ENCODE peak calls at places on chromosomes 3 and 15, in ten cellular contexts. A is endodermal cell, T is BE2C, B is heart left ventricle, P is kidney, X is astrocyte of the spinal cord, Y is body of pancreas, E is left ventricle myocardium inferior, G is heart right ventricle, D is pancreas. S is an unnamed sample.

GRCh38 chr3:31934866-31935265 is 46.2 kb downstream of the OSBPL10 start:
- DNase-seq in P (no peak), D (no peak), A (no peak), G (no peak), T (no peak), B (no peak), Y (no peak), E (no peak), X (no peak), S (peak)

GRCh38 chr3:133461291-133461690 is 61.4 kb downstream of the BFSP2 start:
- DNase-seq in P (no peak), Y (no peak), E (no peak), B (no peak), A (no peak), G (no peak), D (no peak), X (no peak), T (no peak), S (no peak)

GRCh38 chr15:63843901-63844317 is 10.2 kb upstream of the HERC1 start:
- DNase-seq in X (peak), P (no peak), D (no peak), E (no peak), G (no peak), Y (no peak), T (no peak), A (peak), B (no peak), S (no peak)

GRCh38 chr15:32766101-32766500 is 48.3 kb downstream of the GREM1 start:
- DNase-seq in X (no peak), T (no peak), Y (no peak), B (no peak), E (no peak), A (no peak), P (no peak), D (no peak), G (no peak), S (no peak)

GRCh38 chr3:108500728-108501127 is 9.7 kb downstream of the MYH15 start:
- DNase-seq in P (no peak), T (no peak), B (no peak), D (no peak), A (no peak), X (no peak), Y (no peak), E (no peak), G (no peak), S (no peak)

GRCh38 chr15:43317566-43318184 is 12.7 kb downstream of the LCMT2 start:
- DNase-seq in B (no peak), A (no peak), P (no peak), X (peak), E (no peak), T (no peak), Y (no peak), G (no peak), D (no peak), S (no peak)

GRCh38 chr15:63372018-63372705 is 9.5 kb downstream of the CA12 start:
- DNase-seq in G (no peak), A (no peak), D (no peak), Y (peak), P (no peak), E (no peak), T (no peak), X (peak), B (no peak), S (no peak)

GRCh38 chr3:39460677-39461076 is 6.8 kb upstream of the MOBP start:
- DNase-seq in X (no peak), B (no peak), T (no peak), G (no peak), A (no peak), Y (no peak), P (no peak), E (no peak), D (no peak), S (no peak)

GRCh38 chr3:35737080-35737479 is 97.8 kb downstream of the ARPP21 start:
- DNase-seq in X (no peak), B (no peak), G (no peak), T (no peak), E (no peak), D (no peak), P (no peak), Y (no peak), A (no peak), S (no peak)

GRCh38 chr3:4687167-4687566 is 194.0 kb downstream of the ITPR1 start:
- DNase-seq in G (no peak), T (no peak), A (no peak), P (no peak), Y (peak), E (no peak), D (peak), B (no peak), X (no peak), S (peak)

GRCh38 chr3:37546876-37547275 is 314.8 kb upstream of the CTDSPL start:
- DNase-seq in G (peak), Y (no peak), B (peak), P (no peak), T (peak), A (peak), E (no peak), X (peak), D (no peak), S (peak)

GRCh38 chr15:101479851-101480612 is 9.5 kb downstream of the PCSK6 start:
- DNase-seq in X (no peak), T (no peak), Y (no peak), G (no peak), P (no peak), E (no peak), D (no peak), B (no peak), A (peak), S (no peak)

GRCh38 chr3:178439504-178439903 is 96.7 kb upstream of the KCNMB2 start:
- DNase-seq in Y (no peak), T (no peak), D (no peak), E (no peak), P (no peak), A (no peak), X (peak), G (no peak), B (no peak), S (no peak)

GRCh38 chr3:70201975-70202374 is 110.5 kb downstream of the MDFIC2 start:
- DNase-seq in D (no peak), X (no peak), P (no peak), A (no peak), G (no peak), B (no peak), E (no peak), T (no peak), Y (no peak), S (no peak)

GRCh38 chr3:44680921-44681455 is 31.5 kb upstream of the ZNF502 start:
- DNase-seq in D (no peak), E (no peak), Y (no peak), G (no peak), X (no peak), P (no peak), T (no peak), A (no peak), B (no peak), S (no peak)

GRCh38 chr15:85711590-85712192 is 83.0 kb downstream of the KLHL25 start:
- DNase-seq in E (no peak), X (peak), B (no peak), G (no peak), T (no peak), Y (no peak), A (no peak), D (no peak), P (no peak), S (no peak)

GRCh38 chr3:3258281-3258680 is 78.8 kb upstream of the CRBN start:
- DNase-seq in E (no peak), A (no peak), Y (no peak), G (no peak), B (no peak), D (no peak), T (no peak), X (no peak), P (no peak), S (no peak)

GRCh38 chr3:45618081-45618509 is 23.5 kb downstream of the LIMD1 start:
- DNase-seq in D (peak), X (peak), A (no peak), G (no peak), E (no peak), T (no peak), B (no peak), P (peak), Y (peak), S (peak)

GRCh38 chr3:107753494-107753893 is 230.7 kb downstream of the BBX start:
- DNase-seq in B (peak), A (peak), T (peak), E (no peak), X (peak), D (no peak), P (no peak), Y (peak), G (no peak), S (no peak)

GRCh38 chr15:100903191-100903590 is 16.0 kb upstream of the LRRK1 start:
- DNase-seq in B (no peak), G (no peak), P (no peak), D (no peak), X (no peak), Y (no peak), T (no peak), A (peak), E (no peak), S (no peak)

GRCh38 chr3:31275038-31275562 is 257.6 kb upstream of the STT3B start:
- DNase-seq in E (no peak), Y (peak), P (no peak), G (no peak), B (no peak), D (peak), A (no peak), T (no peak), X (peak), S (no peak)

GRCh38 chr3:143972495-143973351 is 1.1 kb downstream of the DIPK2A start:
- DNase-seq in E (peak), Y (peak), G (peak), P (peak), X (peak), T (peak), A (peak), D (peak), B (peak), S (peak)

GRCh38 chr15:74889390-74889881 is 406 bp upstream of the MPI start:
- DNase-seq in Y (peak), X (no peak), E (peak), T (no peak), P (no peak), A (peak), G (peak), B (peak), D (peak), S (no peak)

GRCh38 chr3:88984266-88984665 is 123.2 kb upstream of the EPHA3 start:
- DNase-seq in E (no peak), Y (no peak), X (no peak), P (no peak), A (no peak), B (no peak), G (no peak), D (no peak), T (no peak), S (no peak)

GRCh38 chr3:156749244-156749643 is 74.9 kb downstream of the TIPARP start:
- DNase-seq in B (no peak), D (no peak), P (no peak), X (peak), A (no peak), E (no peak), Y (no peak), T (no peak), G (no peak), S (no peak)

GRCh38 chr3:180749796-180750195 is 70.5 kb upstream of the CCDC39 start:
- DNase-seq in A (no peak), Y (no peak), B (no peak), E (no peak), P (no peak), X (no peak), D (no peak), T (no peak), G (no peak), S (no peak)

GRCh38 chr3:152405915-152406802 is 137.4 kb downstream of the MBNL1 start:
- DNase-seq in P (no peak), D (no peak), T (no peak), G (no peak), A (no peak), B (no peak), X (peak), Y (peak), E (no peak), S (no peak)

GRCh38 chr3:101170047-101170771 is 150.2 kb downstream of the IMPG2 start:
- DNase-seq in Y (no peak), T (no peak), P (no peak), B (peak), X (no peak), D (no peak), A (no peak), G (no peak), E (no peak), S (no peak)

GRCh38 chr3:29156071-29156715 is 124.7 kb upstream of the RBMS3 start:
- DNase-seq in A (peak), P (no peak), Y (no peak), G (no peak), D (no peak), E (no peak), B (no peak), X (peak), T (no peak), S (no peak)

GRCh38 chr3:157127831-157128767 is 31.8 kb downstream of the CCNL1 start:
- DNase-seq in X (peak), P (peak), A (peak), D (peak), B (peak), Y (peak), E (no peak), T (peak), G (no peak), S (no peak)

GRCh38 chr3:173976281-173976680 is 578.7 kb downstream of the NLGN1 start:
- DNase-seq in G (no peak), E (no peak), Y (no peak), X (no peak), B (no peak), D (no peak), P (no peak), A (no peak), T (no peak), S (no peak)

GRCh38 chr3:10376353-10376752 is 55.4 kb upstream of the SEC13 start:
- DNase-seq in D (no peak), G (no peak), A (no peak), Y (no peak), T (no peak), P (no peak), E (no peak), B (no peak), X (no peak), S (no peak)

GRCh38 chr15:76064375-76064774 is 4.6 kb downstream of the TMEM266 start:
- DNase-seq in Y (no peak), A (no peak), T (no peak), E (no peak), B (no peak), D (no peak), G (no peak), X (no peak), P (no peak), S (no peak)
- H3K4me3 ChIP-seq in Y (no peak), A (no peak), T (no peak), E (no peak), B (no peak), D (no peak), G (no peak), X (no peak), P (no peak), S (no peak)

DNA sequence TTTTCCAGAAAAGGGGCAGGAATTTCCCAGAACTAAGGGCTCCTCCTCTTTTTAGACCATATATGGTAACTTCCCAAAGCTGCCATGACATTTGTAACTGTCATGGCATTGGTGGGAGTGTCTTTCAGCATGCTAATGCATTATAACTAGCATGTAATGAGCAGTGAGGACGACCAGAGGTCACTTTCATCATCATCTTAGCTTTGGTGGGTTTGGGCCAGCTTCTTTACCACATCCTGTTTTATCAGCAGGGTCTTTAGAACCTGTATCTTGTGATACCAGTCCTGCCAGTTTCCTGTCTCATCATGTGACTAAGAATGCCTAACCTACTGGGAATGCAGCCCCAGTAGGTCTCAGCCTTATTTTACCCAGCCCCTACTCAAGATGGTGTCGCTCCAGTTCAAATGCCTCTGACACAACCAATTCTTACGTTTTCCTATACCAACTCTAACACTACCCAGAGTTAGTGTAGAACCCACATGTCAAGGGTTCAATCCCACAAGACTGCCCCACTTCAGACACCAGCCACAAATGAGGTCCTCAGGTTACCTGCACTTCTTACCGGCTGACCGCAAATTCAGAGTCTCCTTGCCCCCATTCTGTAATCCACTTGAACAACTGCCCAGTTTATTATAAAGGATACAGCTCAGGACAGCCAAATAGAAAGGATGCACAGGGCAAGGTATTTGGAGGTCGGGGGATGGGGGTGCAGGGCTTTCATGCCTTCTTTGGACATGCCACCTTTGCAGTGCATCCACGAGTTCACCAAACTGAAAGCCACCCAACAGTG is 17.7 kb downstream of the FOXB1 start:
- DNase-seq in A (no peak), E (no peak), P (no peak), X (no peak), T (no peak), G (no peak), D (no peak), Y (no peak), B (no peak), S (no peak)
- TF ChIP-seq CTCF in A (no peak), E (no peak), P (no peak), X (no peak), T (no peak), G (no peak), D (no peak), Y (no peak), B (no peak), S (no peak)

DNA sequence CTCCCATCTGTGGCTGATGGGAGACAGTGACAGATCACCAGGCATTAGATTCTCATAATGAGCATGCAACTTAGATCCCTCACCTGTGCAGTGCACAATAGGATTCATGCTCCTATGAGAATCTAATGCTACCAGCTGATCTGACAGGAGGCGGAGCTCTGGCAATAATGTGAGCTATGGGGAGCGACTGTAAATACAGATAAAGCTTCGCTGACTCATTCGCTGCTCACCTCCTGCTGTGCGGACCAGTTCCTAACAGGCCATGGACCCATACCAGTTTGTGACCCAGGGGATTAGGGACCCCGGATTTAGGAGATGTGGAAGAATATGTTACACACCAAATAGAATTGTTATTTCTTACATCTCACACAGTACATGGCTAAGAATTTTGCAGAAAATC is 6.7 kb downstream of the ARGFX start:
- DNase-seq in Y (peak), B (no peak), D (peak), T (peak), X (no peak), G (no peak), A (peak), P (no peak), E (no peak), S (peak)
- H3K4me3 ChIP-seq in Y (no peak), B (no peak), D (no peak), T (no peak), X (no peak), G (no peak), A (no peak), P (no peak), E (no peak), S (no peak)

DNA sequence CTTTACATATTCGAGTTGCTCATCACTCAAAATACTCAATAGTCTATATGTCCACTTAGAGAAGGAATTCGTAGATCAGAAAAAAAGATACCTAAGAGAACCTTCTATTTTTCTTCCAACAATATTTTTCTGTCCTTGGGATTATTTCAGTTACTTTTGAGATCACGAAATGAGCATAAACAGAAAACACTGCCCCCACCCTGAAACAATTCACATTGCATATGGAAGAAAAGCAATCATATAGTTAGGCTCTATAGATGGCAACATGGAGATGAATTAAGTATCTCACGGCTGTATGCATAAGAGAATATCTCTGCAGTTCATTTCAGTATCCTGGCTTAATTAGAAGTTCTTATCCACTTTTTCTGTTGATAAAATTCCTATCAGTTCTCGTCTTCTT is 391.1 kb downstream of the FGF12 start:
- DNase-seq in D (no peak), G (no peak), P (no peak), Y (no peak), X (no peak), B (no peak), E (no peak), T (no peak), A (no peak), S (no peak)
- TF ChIP-seq CTCF in D (no peak), G (no peak), P (no peak), Y (no peak), X (no peak), B (no peak), E (no peak), T (no peak), A (peak), S (peak)

DNA sequence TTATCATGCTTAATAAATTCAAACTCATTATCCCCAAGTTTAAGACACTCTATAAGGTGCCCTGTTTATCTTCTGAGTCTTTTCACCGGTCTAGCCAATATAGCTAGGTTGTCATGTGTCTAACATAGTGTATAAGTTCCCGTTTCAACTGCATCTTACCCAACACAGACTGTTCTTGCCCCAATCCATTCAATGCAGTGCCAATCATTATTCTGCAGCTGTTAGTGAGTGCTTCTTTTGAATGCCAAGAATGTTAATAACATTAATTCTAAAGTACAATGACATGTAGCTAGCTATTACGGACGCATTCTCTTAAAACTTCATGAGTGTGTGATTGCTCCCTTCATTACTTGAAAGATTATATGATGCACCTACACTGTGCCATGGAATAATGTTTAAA is 646.4 kb upstream of the NR2F2 start:
- DNase-seq in X (no peak), D (no peak), E (no peak), B (no peak), Y (no peak), G (no peak), A (no peak), P (no peak), T (no peak), S (no peak)
- H3K4me3 ChIP-seq in X (no peak), D (no peak), E (no peak), B (no peak), Y (no peak), G (no peak), A (no peak), P (no peak), T (no peak), S (no peak)

GRCh38 chr15:31145271-31145911 is 43.9 kb upstream of the TRPM1 start:
- DNase-seq in Y (no peak), B (no peak), A (no peak), T (no peak), G (no peak), D (no peak), X (no peak), E (no peak), P (no peak), S (no peak)
- TF ChIP-seq CTCF in Y (peak), B (no peak), A (peak), T (peak), G (no peak), D (no peak), X (peak), E (no peak), P (no peak), S (no peak)

DNA sequence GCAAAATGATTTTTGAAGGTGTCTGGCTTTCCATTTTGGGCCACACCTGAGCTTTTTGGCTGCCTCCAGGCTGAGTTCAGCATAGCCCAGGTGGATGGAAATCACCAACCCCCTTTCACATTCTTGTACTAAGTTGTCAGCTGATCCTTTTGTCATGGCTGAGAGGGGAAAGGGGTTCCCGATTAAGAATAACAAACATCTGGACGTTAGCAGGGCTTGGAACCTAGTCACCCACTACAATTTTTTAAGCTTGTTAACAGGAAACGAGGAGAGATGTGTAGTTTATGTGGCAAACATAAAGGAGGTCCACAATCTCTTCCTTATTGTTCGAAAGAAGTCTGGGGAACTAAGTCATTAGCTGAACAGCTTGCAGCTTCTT is 4.9 kb downstream of the NR2F2 start:
- DNase-seq in B (no peak), T (no peak), D (no peak), P (no peak), G (no peak), A (no peak), X (peak), E (no peak), Y (no peak), S (no peak)
- H3K4me3 ChIP-seq in B (peak), T (peak), D (peak), P (peak), G (peak), A (peak), X (peak), E (peak), Y (no peak), S (peak)

GRCh38 chr15:38683382-38684242 is 119.0 kb upstream of the RASGRP1 start:
- DNase-seq in B (peak), X (peak), T (peak), P (no peak), Y (peak), D (peak), G (peak), A (peak), E (no peak), S (no peak)
- TF ChIP-seq CTCF in B (peak), X (peak), T (peak), P (peak), Y (peak), D (peak), G (peak), A (peak), E (peak), S (peak)